ENCODE peak calls at places on chromosomes 2 and 18, in five cellular contexts. One of them, this sample, is unnamed.
A peak's percentile ranks its signal among the peaks of the same experiment; 100 is the strongest.

GRCh38 chr2:216740557-216741222 is 45.3 kb upstream of the IGFBP5 start:
- DNase-seq in neuronal stem cell: no peak
- DNase-seq in H1: no peak
- DNase-seq in HCT116: no peak
- DNase-seq in neural progenitor cell: no peak
- DNase-seq in this sample: no peak

GRCh38 chr18:23763343-23763742 is 74.1 kb downstream of the LAMA3 start:
- DNase-seq in neural progenitor cell: no peak
- DNase-seq in HCT116: no peak
- DNase-seq in neuronal stem cell: no peak
- DNase-seq in H1: no peak
- DNase-seq in this sample: no peak

GRCh38 chr18:52451252-52451651 is 111.3 kb downstream of the DCC start:
- DNase-seq in HCT116: no peak
- DNase-seq in neuronal stem cell: no peak
- DNase-seq in H1: no peak
- DNase-seq in neural progenitor cell: peak; percentile 9
- DNase-seq in this sample: no peak

GRCh38 chr2:96815326-96816126 is 542 bp upstream of the CNNM3 start:
- DNase-seq in HCT116: no peak
- DNase-seq in neural progenitor cell: peak; percentile 46
- DNase-seq in H1: no peak
- DNase-seq in neuronal stem cell: no peak
- DNase-seq in this sample: no peak

GRCh38 chr2:220556658-220557057 is 929.2 kb downstream of the SLC4A3 start:
- DNase-seq in neuronal stem cell: no peak
- DNase-seq in H1: no peak
- DNase-seq in neural progenitor cell: no peak
- DNase-seq in HCT116: no peak
- DNase-seq in this sample: no peak

GRCh38 chr18:24395049-24395780 is 2.4 kb downstream of the OSBPL1A start:
- DNase-seq in HCT116: no peak
- DNase-seq in H1: no peak
- DNase-seq in neural progenitor cell: no peak
- DNase-seq in neuronal stem cell: no peak
- DNase-seq in this sample: no peak

GRCh38 chr18:48902856-48903601 is 47.7 kb downstream of the SMAD7 start:
- DNase-seq in H1: no peak
- DNase-seq in neuronal stem cell: no peak
- DNase-seq in HCT116: no peak
- DNase-seq in neural progenitor cell: no peak
- DNase-seq in this sample: no peak

GRCh38 chr18:12376034-12376717 is 851 bp downstream of the AFG3L2 start:
- DNase-seq in H1: no peak
- DNase-seq in HCT116: no peak
- DNase-seq in neural progenitor cell: peak; percentile 33
- DNase-seq in neuronal stem cell: no peak
- DNase-seq in this sample: no peak

GRCh38 chr2:66532972-66533868 is 98.3 kb downstream of the MEIS1 start:
- DNase-seq in neuronal stem cell: no peak
- DNase-seq in neural progenitor cell: no peak
- DNase-seq in H1: no peak
- DNase-seq in HCT116: no peak
- DNase-seq in this sample: no peak

GRCh38 chr2:128354731-128355470 is 36.2 kb upstream of the HS6ST1 start:
- DNase-seq in neural progenitor cell: no peak
- DNase-seq in HCT116: no peak
- DNase-seq in neuronal stem cell: no peak
- DNase-seq in H1: no peak
- DNase-seq in this sample: no peak

GRCh38 chr2:173033080-173033479 is 42.6 kb upstream of the MAP3K20 start:
- DNase-seq in neuronal stem cell: no peak
- DNase-seq in H1: no peak
- DNase-seq in HCT116: no peak
- DNase-seq in neural progenitor cell: no peak
- DNase-seq in this sample: no peak

GRCh38 chr2:2516386-2516785 is 185.3 kb upstream of the MYT1L start:
- DNase-seq in HCT116: no peak
- DNase-seq in neuronal stem cell: no peak
- DNase-seq in neural progenitor cell: no peak
- DNase-seq in H1: no peak
- DNase-seq in this sample: no peak

GRCh38 chr2:191746809-191747208 is 68.9 kb downstream of the NABP1 start:
- DNase-seq in neural progenitor cell: no peak
- DNase-seq in H1: no peak
- DNase-seq in HCT116: no peak
- DNase-seq in neuronal stem cell: no peak
- DNase-seq in this sample: no peak

GRCh38 chr2:33275689-33276444 is 200.6 kb upstream of the RASGRP3 start:
- DNase-seq in HCT116: peak; percentile 6
- DNase-seq in neural progenitor cell: no peak
- DNase-seq in neuronal stem cell: no peak
- DNase-seq in H1: no peak
- DNase-seq in this sample: no peak

GRCh38 chr2:173984866-173985588 is 19.9 kb upstream of the SP3 start:
- DNase-seq in neuronal stem cell: no peak
- DNase-seq in neural progenitor cell: no peak
- DNase-seq in H1: no peak
- DNase-seq in HCT116: no peak
- DNase-seq in this sample: no peak

GRCh38 chr2:241582806-241583205 is 24.3 kb downstream of the BOK start:
- DNase-seq in neuronal stem cell: no peak
- DNase-seq in neural progenitor cell: no peak
- DNase-seq in H1: no peak
- DNase-seq in HCT116: no peak
- DNase-seq in this sample: no peak

GRCh38 chr2:241592126-241592845 is 33.7 kb downstream of the BOK start:
- DNase-seq in neuronal stem cell: no peak
- DNase-seq in HCT116: no peak
- DNase-seq in H1: no peak
- DNase-seq in neural progenitor cell: no peak
- DNase-seq in this sample: no peak

GRCh38 chr2:241584446-241584845 is 25.9 kb downstream of the BOK start:
- DNase-seq in neuronal stem cell: no peak
- DNase-seq in H1: no peak
- DNase-seq in HCT116: peak; percentile 16
- DNase-seq in neural progenitor cell: no peak
- DNase-seq in this sample: no peak

GRCh38 chr2:241582328-241582727 is 23.8 kb downstream of the BOK start:
- DNase-seq in HCT116: no peak
- DNase-seq in neuronal stem cell: no peak
- DNase-seq in neural progenitor cell: no peak
- DNase-seq in H1: no peak
- DNase-seq in this sample: no peak

DNA sequence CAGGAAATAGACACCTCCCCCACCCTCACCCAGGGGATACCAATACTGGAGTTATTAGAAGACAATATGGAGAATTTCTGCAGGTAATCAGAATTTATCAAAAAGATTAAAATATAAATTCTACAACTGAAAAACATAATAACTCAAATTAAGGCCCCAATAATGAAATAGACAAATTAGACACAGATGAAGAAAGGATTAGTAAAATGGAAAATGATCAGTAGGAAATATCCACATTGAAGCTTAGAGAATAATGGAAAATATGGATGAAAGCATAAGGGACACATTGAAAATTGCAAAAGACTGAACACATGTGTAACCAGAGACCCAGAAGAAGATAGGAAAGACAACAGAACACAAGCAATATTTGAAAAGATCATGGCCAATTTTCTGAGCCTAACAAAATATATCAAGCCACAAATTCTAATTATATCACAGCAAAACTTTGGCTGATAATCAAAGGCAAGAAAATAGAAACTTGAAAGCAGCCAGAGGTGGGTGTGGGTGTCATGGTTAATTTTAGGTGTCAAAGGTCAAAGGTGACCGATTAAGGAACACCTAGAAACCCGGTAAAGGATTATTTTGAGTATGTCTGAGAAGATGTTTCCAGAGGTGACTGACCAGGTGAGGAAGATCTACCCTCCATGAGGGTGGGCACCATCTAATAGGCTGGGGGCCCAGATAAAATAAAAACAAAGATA is 28.2 kb downstream of the BOK start:
- DNase-seq in neuronal stem cell: no peak
- DNase-seq in H1: no peak
- DNase-seq in HCT116: no peak
- DNase-seq in neural progenitor cell: no peak
- DNase-seq in this sample: no peak
- H3K9ac ChIP-seq in neuronal stem cell: no peak overlapping the region
- H3K9ac ChIP-seq in H1: no peak overlapping the region
- H3K9ac ChIP-seq in HCT116: no peak overlapping the region
- H3K9ac ChIP-seq in neural progenitor cell: no peak overlapping the region
- H3K9ac ChIP-seq in this sample: no peak overlapping the region

GRCh38 chr2:207767461-207768167 is 2.1 kb downstream of the FZD5 start:
- DNase-seq in HCT116: no peak
- DNase-seq in H1: no peak
- DNase-seq in neuronal stem cell: peak; percentile 62
- DNase-seq in neural progenitor cell: peak; percentile 82
- DNase-seq in this sample: no peak
- H3K9ac ChIP-seq in HCT116: no peak overlapping the region
- H3K9ac ChIP-seq in H1: peak overlapping the region; percentile 69
- H3K9ac ChIP-seq in neuronal stem cell: peak overlapping the region; percentile 99
- H3K9ac ChIP-seq in neural progenitor cell: peak overlapping the region; percentile 84
- H3K9ac ChIP-seq in this sample: no peak overlapping the region

DNA sequence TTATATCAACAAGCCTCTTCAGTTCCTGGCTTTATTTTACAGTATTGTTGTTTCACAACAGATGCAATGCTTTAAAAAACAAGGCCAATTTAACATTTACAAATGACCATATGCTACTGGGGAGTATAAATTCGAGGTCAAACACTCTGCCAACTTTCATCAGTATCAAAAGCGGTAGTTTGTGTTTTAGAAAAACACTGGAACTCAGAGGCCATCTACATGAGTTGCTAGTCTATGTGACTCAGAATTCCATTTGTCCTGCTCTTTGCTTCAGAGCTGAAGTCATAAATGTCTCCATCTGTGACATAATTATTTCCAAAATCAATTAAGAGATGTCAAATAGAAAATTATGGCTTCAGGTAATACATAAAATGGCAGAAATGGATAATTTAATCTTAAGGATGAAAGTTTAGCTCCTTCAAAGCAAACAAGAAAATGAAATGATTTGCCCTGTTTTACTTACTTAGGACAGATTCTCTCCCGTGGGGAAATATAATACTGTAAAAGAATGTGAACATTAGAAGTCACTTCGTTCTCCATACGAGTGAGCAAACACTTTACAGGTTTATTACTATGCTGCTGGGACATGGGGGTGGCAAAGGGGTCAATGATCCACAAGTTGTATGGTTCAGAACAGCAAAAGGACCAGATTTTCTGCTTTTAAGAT is 3.7 kb downstream of the MEX3C start:
- DNase-seq in neuronal stem cell: no peak
- DNase-seq in HCT116: no peak
- DNase-seq in H1: no peak
- DNase-seq in neural progenitor cell: no peak
- DNase-seq in this sample: no peak
- H3K9ac ChIP-seq in neuronal stem cell: no peak overlapping the region
- H3K9ac ChIP-seq in HCT116: no peak overlapping the region
- H3K9ac ChIP-seq in H1: no peak overlapping the region
- H3K9ac ChIP-seq in neural progenitor cell: no peak overlapping the region
- H3K9ac ChIP-seq in this sample: peak overlapping the region; percentile 98

GRCh38 chr2:234172066-234172465 is 121.6 kb downstream of the SPP2 start:
- DNase-seq in HCT116: no peak
- DNase-seq in neural progenitor cell: no peak
- DNase-seq in neuronal stem cell: no peak
- DNase-seq in H1: no peak
- DNase-seq in this sample: no peak

GRCh38 chr2:234179031-234179363 is 128.5 kb downstream of the SPP2 start:
- DNase-seq in neural progenitor cell: no peak
- DNase-seq in H1: no peak
- DNase-seq in neuronal stem cell: no peak
- DNase-seq in HCT116: no peak
- DNase-seq in this sample: no peak

GRCh38 chr2:234178309-234179030 is 128.0 kb downstream of the SPP2 start:
- DNase-seq in neuronal stem cell: no peak
- DNase-seq in neural progenitor cell: peak; percentile 33
- DNase-seq in H1: no peak
- DNase-seq in HCT116: no peak
- DNase-seq in this sample: no peak

GRCh38 chr2:234171666-234172065 is 121.2 kb downstream of the SPP2 start:
- DNase-seq in H1: no peak
- DNase-seq in HCT116: no peak
- DNase-seq in neuronal stem cell: no peak
- DNase-seq in neural progenitor cell: no peak
- DNase-seq in this sample: no peak

GRCh38 chr2:234175649-234176048 is 125.1 kb downstream of the SPP2 start:
- DNase-seq in H1: no peak
- DNase-seq in neuronal stem cell: no peak
- DNase-seq in neural progenitor cell: no peak
- DNase-seq in HCT116: no peak
- DNase-seq in this sample: no peak
- H3K9ac ChIP-seq in H1: no peak overlapping the region
- H3K9ac ChIP-seq in neuronal stem cell: no peak overlapping the region
- H3K9ac ChIP-seq in neural progenitor cell: no peak overlapping the region
- H3K9ac ChIP-seq in HCT116: no peak overlapping the region
- H3K9ac ChIP-seq in this sample: no peak overlapping the region

GRCh38 chr2:161990036-161990435 is 84.0 kb downstream of the DPP4 start:
- DNase-seq in neural progenitor cell: no peak
- DNase-seq in neuronal stem cell: no peak
- DNase-seq in HCT116: no peak
- DNase-seq in H1: no peak
- DNase-seq in this sample: no peak

GRCh38 chr2:161992526-161992925 is 81.5 kb downstream of the DPP4 start:
- DNase-seq in HCT116: no peak
- DNase-seq in neuronal stem cell: no peak
- DNase-seq in neural progenitor cell: no peak
- DNase-seq in H1: no peak
- DNase-seq in this sample: peak; percentile 11

GRCh38 chr2:161988589-161988988 is 85.4 kb downstream of the DPP4 start:
- DNase-seq in HCT116: no peak
- DNase-seq in neuronal stem cell: no peak
- DNase-seq in neural progenitor cell: peak; percentile 29
- DNase-seq in H1: no peak
- DNase-seq in this sample: no peak

GRCh38 chr2:161991991-161992390 is 82.0 kb downstream of the DPP4 start:
- DNase-seq in neural progenitor cell: no peak
- DNase-seq in HCT116: no peak
- DNase-seq in H1: no peak
- DNase-seq in neuronal stem cell: no peak
- DNase-seq in this sample: no peak

DNA sequence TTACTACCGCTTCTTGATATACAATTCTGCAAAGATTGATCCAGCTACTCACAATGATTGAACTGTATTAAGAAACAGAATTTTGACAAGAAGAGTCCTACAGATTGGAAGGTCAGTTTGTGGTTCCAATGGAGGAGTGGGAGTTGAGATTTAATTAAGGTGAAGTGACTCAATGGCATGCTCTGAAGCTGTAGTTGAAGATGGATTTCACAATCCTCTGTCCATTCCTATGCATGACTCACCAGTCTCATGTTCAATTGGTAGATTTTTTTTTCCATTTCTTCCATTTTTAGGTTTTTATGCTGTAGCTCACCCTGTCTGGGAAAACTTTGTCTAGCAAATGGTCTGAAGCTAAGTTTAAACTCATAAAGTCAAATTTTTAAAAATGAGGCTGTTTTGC is 83.3 kb downstream of the DPP4 start:
- DNase-seq in neural progenitor cell: no peak
- DNase-seq in neuronal stem cell: no peak
- DNase-seq in H1: no peak
- DNase-seq in HCT116: peak; percentile 53
- DNase-seq in this sample: no peak
- H3K9ac ChIP-seq in neural progenitor cell: no peak overlapping the region
- H3K9ac ChIP-seq in neuronal stem cell: no peak overlapping the region
- H3K9ac ChIP-seq in H1: no peak overlapping the region
- H3K9ac ChIP-seq in HCT116: no peak overlapping the region
- H3K9ac ChIP-seq in this sample: no peak overlapping the region